ENCODE peak calls at places on chromosomes 5 and 9, in ten cellular contexts. N, Q, V, S, K, L, R, U, T and J are unnamed samples.

GRCh38 chr9:89877051-89878002 is 272.5 kb downstream of the GADD45G start:
- DNase-seq in V (no peak), T (no peak), N (no peak), S (no peak), U (no peak), K (no peak), L (no peak), Q (no peak), R (no peak), J (peak; percentile 41)

GRCh38 chr5:52580921-52581320 is 206.8 kb upstream of the ITGA1 start:
- DNase-seq in R (peak; percentile 40), K (no peak), N (peak; percentile 78), S (no peak), T (no peak), U (peak; percentile 57), V (no peak), L (no peak), Q (no peak), J (no peak)

GRCh38 chr5:102314328-102314727 is 18.2 kb upstream of the SLCO4C1 start:
- DNase-seq in T (no peak), S (no peak), U (no peak), R (no peak), Q (no peak), K (no peak), N (no peak), L (no peak), V (no peak), J (no peak)

GRCh38 chr9:134061688-134062371 is 6.0 kb downstream of the BRD3 start:
- DNase-seq in Q (no peak), U (no peak), S (no peak), L (no peak), T (peak; percentile 17), V (no peak), R (no peak), N (no peak), K (no peak), J (no peak)

GRCh38 chr9:9170735-9171134 is 1371.2 kb upstream of the DMAC1 start:
- DNase-seq in Q (no peak), T (no peak), L (no peak), R (no peak), N (no peak), K (no peak), V (no peak), U (no peak), S (peak; percentile 6), J (no peak)

GRCh38 chr5:5386329-5386728 is 36.1 kb upstream of the ICE1 start:
- DNase-seq in T (no peak), Q (no peak), N (no peak), R (no peak), U (no peak), L (no peak), S (no peak), K (no peak), V (no peak), J (no peak)

GRCh38 chr9:89668216-89668867 is 63.5 kb downstream of the GADD45G start:
- DNase-seq in Q (no peak), V (no peak), N (no peak), L (no peak), K (no peak), R (no peak), S (no peak), T (no peak), U (no peak), J (no peak)

GRCh38 chr5:54311178-54311811 is 922 bp upstream of the ARL15 start:
- DNase-seq in U (peak; percentile 44), R (no peak), Q (no peak), N (no peak), V (no peak), S (peak; percentile 20), L (no peak), K (peak; percentile 28), T (no peak), J (no peak)

GRCh38 chr9:20753761-20754160 is 69.7 kb downstream of the FOCAD start:
- DNase-seq in T (no peak), S (no peak), U (peak; percentile 12), V (no peak), R (no peak), K (no peak), N (no peak), Q (no peak), L (no peak), J (no peak)

GRCh38 chr5:77035950-77036349 is 5.7 kb downstream of the AGGF1 start:
- DNase-seq in T (no peak), L (no peak), K (no peak), N (no peak), Q (no peak), V (no peak), R (no peak), S (no peak), U (no peak), J (no peak)